ENCODE peak calls at places on chromosomes 5 and 9, in six cellular contexts. N is SJSA1, J is GM12878, C is IMR-90, U is left ventricle myocardium inferior, E is A549. V is an unnamed sample.

GRCh38 chr5:32058101-32058500 is 116.0 kb downstream of the GOLPH3 start:
- DNase-seq in J (no peak), N (no peak), E (no peak), C (no peak), U (no peak), V (no peak)

GRCh38 chr5:77423022-77423750 is 68.9 kb downstream of the WDR41 start:
- DNase-seq in C (no peak), U (no peak), E (no peak), N (no peak), J (no peak), V (no peak)

GRCh38 chr5:109329296-109330252 is 80.2 kb downstream of the PJA2 start:
- DNase-seq in C (peak; percentile 93), N (no peak), U (no peak), E (no peak), J (no peak), V (no peak)

GRCh38 chr9:72858089-72858912 is 94.6 kb downstream of the ALDH1A1 start:
- DNase-seq in J (no peak), C (no peak), U (no peak), E (peak; percentile 65), N (no peak), V (no peak)

GRCh38 chr5:73120222-73121108 is at the start of gene TMEM171:
- DNase-seq in N (peak; percentile 37), J (no peak), C (peak; percentile 37), U (no peak), E (peak; percentile 54), V (no peak)

GRCh38 chr9:96021616-96022444 is 146.3 kb downstream of the ERCC6L2 start:
- DNase-seq in U (peak; percentile 25), C (no peak), N (no peak), E (no peak), J (no peak), V (peak; percentile 38)

GRCh38 chr9:98860871-98861293 is 53.4 kb downstream of the GALNT12 start:
- DNase-seq in U (peak; percentile 74), E (peak; percentile 21), N (peak; percentile 58), J (no peak), C (peak; percentile 95), V (peak; percentile 84)

GRCh38 chr5:6718161-6718681 is 5.0 kb downstream of the TENT4A start:
- DNase-seq in U (no peak), E (no peak), J (no peak), N (no peak), C (no peak), V (no peak)

GRCh38 chr9:117772960-117773359 is 68.8 kb downstream of the TLR4 start:
- DNase-seq in E (no peak), N (peak; percentile 53), C (no peak), J (no peak), U (no peak), V (no peak)

GRCh38 chr9:124050955-124051354 is 39.4 kb downstream of the LHX2 start:
- DNase-seq in U (no peak), J (no peak), E (no peak), N (no peak), C (no peak), V (no peak)

GRCh38 chr9:134602547-134603362 is 38.8 kb upstream of the COL5A1 start:
- DNase-seq in J (no peak), N (peak; percentile 99), U (no peak), E (peak; percentile 88), C (peak; percentile 99), V (peak; percentile 56)

GRCh38 chr5:135320718-135321484 is 78.1 kb downstream of the MACROH2A1 start:
- DNase-seq in U (no peak), E (no peak), J (no peak), N (no peak), C (no peak), V (no peak)

GRCh38 chr5:88594441-88594840 is 288.5 kb downstream of the MEF2C start:
- DNase-seq in N (no peak), U (no peak), E (no peak), J (no peak), C (no peak), V (no peak)

GRCh38 chr5:172909931-172910502 is 49.2 kb upstream of the RPL26L1 start:
- DNase-seq in U (no peak), J (no peak), E (no peak), C (peak; percentile 100), N (no peak), V (no peak)

GRCh38 chr5:65479527-65479926 is 2.2 kb downstream of the ADAMTS6 start:
- DNase-seq in J (no peak), C (no peak), E (no peak), U (no peak), N (no peak), V (no peak)

GRCh38 chr5:73985145-73985544 is 359.1 kb downstream of the ARHGEF28 start:
- DNase-seq in U (no peak), E (peak; percentile 25), J (no peak), C (peak; percentile 45), N (peak; percentile 44), V (no peak)

GRCh38 chr5:116137544-116138378 is 52.9 kb downstream of the COMMD10 start:
- DNase-seq in E (peak; percentile 15), N (peak; percentile 54), U (no peak), J (peak; percentile 12), C (peak; percentile 62), V (no peak)

DNA sequence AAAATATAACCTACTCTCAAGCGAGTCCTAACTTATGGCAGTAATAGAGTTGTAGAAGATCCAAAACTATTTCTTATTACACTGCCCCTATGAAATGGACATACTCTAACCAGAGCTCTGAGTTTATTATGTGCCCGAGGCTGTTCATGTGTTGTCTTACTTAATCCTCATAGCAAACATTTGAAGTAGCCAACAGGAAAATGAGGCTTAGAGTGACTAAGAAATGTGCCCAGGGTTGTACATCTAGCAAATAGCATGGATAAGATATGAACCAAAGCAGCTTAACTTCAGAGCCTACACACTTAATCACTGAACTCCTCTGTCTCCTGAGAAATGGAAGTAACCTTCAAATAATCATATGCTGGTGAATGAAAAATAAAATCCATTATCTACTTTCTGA is 1551.7 kb downstream of the MAT2B start:
- DNase-seq in J (no peak), C (no peak), N (no peak), E (no peak), U (no peak), V (no peak)
- H3K9me3 ChIP-seq in J (no peaks in the 10 kb centered on the region), C (peaks cover 1% of the 10 kb centered on the region), N (peaks cover 21% of the 10 kb centered on the region), E (no peaks in the 10 kb centered on the region), U (no peaks in the 10 kb centered on the region), V (no peaks in the 10 kb centered on the region)

DNA sequence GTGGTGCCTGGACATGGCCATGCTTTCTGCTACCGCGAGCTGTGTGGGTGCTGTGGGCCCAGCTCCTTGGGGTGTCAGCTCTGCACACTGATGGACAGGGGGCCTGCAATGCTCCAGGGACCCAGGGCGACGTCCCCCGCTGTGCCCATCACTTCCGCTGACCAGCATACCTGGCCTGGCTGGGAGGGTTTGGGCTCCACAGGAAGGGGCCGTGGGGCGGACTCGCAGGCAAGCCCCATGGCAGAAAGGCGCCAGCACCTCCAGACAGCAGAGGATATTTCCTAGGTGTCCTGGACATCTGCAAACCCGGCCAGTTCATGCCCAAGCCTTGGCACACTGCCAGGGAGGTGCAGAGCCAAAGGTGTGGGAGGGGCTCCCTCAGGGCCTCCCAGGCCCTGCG is 295.8 kb upstream of the IRX4 start:
- DNase-seq in U (no peak), C (no peak), N (no peak), E (no peak), J (no peak), V (no peak)
- H3K9me3 ChIP-seq in U (no peaks in the 10 kb centered on the region), C (peaks cover 44% of the 10 kb centered on the region), N (peaks cover 27% of the 10 kb centered on the region), E (no peaks in the 10 kb centered on the region), J (no peaks in the 10 kb centered on the region), V (no peaks in the 10 kb centered on the region)

GRCh38 chr5:179198865-179199645 is 138.9 kb downstream of the ZNF354C start:
- DNase-seq in N (no peak), E (no peak), C (no peak), U (no peak), J (no peak), V (peak; percentile 21)
- H3K9me3 ChIP-seq in N (peaks cover 42% of the 10 kb centered on the region), E (peaks cover 14% of the 10 kb centered on the region), C (no peaks in the 10 kb centered on the region), U (no peaks in the 10 kb centered on the region), J (peaks cover 2% of the 10 kb centered on the region), V (no peaks in the 10 kb centered on the region)

GRCh38 chr5:158421329-158421728 is 562.4 kb upstream of the CLINT1 start:
- DNase-seq in J (no peak), C (no peak), N (no peak), E (no peak), U (no peak), V (no peak)

GRCh38 chr5:158429564-158429963 is 570.6 kb upstream of the CLINT1 start:
- DNase-seq in J (no peak), C (no peak), U (no peak), N (no peak), E (no peak), V (no peak)

GRCh38 chr5:158422653-158423505 is 563.9 kb upstream of the CLINT1 start:
- DNase-seq in U (peak; percentile 52), J (no peak), C (peak; percentile 20), E (no peak), N (no peak), V (peak; percentile 66)

GRCh38 chr5:158423623-158424200 is 564.8 kb upstream of the CLINT1 start:
- DNase-seq in J (no peak), C (peak; percentile 16), E (no peak), U (no peak), N (peak; percentile 46), V (no peak)
- H3K9me3 ChIP-seq in J (no peaks in the 10 kb centered on the region), C (no peaks in the 10 kb centered on the region), E (no peaks in the 10 kb centered on the region), U (no peaks in the 10 kb centered on the region), N (no peaks in the 10 kb centered on the region), V (no peaks in the 10 kb centered on the region)

DNA sequence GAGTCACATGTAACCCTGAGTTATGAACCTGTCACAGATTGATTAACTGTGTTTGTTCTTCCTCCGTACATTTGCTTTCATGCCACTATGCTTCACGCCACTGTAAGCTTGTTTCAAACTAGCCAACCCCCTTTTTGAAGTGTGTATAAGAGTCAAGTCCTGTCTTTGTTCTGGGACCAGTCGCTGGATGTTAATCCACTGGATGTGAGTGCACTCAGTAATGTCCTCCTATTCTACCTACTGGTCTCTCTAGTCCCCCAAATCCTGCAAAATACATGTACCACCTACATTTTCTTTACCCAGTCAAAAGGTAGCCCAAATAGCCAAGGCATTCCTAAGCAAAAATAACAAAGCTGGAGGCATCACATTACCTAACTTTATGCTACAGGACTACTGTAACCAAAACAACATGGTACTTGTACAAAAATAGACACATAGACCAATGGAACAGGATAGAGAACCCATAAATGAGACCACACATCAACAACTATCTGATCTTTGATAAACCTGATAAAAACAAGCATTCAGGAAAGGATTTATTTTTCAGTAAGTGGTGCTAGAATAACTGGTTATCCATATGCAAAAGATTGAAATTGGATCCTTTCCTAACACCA is 1139.1 kb upstream of the SEMA6A start:
- DNase-seq in C (no peak), U (no peak), J (no peak), E (no peak), N (no peak), V (no peak)
- H3K9me3 ChIP-seq in C (peaks cover 11% of the 10 kb centered on the region), U (peaks cover 69% of the 10 kb centered on the region), J (no peaks in the 10 kb centered on the region), E (peaks cover 17% of the 10 kb centered on the region), N (peaks cover 25% of the 10 kb centered on the region), V (no peaks in the 10 kb centered on the region)

DNA sequence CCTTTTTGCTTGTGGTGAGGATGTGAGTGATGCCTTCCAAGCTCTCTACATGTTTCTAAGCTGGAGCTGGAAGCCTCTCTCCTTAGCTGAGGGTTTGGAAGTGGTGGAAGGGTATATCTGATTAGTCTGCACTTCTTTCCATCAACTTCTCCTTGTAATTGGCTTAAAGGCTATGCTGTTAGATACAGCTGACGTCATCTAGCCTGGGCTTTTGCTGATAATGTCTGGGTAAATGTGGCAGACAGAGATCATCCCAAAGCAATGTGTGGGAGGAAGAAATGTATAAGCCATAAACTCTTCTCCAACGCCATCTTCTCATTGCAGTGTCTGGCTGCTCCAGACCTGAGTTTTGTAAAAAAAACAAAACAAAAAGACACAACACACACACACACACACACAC is 29.3 kb downstream of the ZNF354C start:
- DNase-seq in N (no peak), C (no peak), E (no peak), J (no peak), U (no peak), V (no peak)
- H3K9me3 ChIP-seq in N (peaks cover 34% of the 10 kb centered on the region), C (peaks cover 39% of the 10 kb centered on the region), E (peaks cover 34% of the 10 kb centered on the region), J (no peaks in the 10 kb centered on the region), U (peaks cover 100% of the 10 kb centered on the region), V (peaks cover 11% of the 10 kb centered on the region)

V was measured in heart left ventricle.